ENCODE peak calls at places on chromosomes 5 and 9, in six cellular contexts. V, Q, Y, N, S and U are unnamed samples.
A peak's percentile ranks its signal among the peaks of the same experiment; 100 is the strongest.

GRCh38 chr5:101590384-101590783 is 687.3 kb upstream of the ST8SIA4 start:
- DNase-seq in Y (no peak), V (no peak), Q (no peak), N (no peak), S (no peak), U (no peak)

GRCh38 chr9:115046786-115047185 is 71.2 kb downstream of the TNC start:
- DNase-seq in Q (no peak), V (peak; percentile 77), Y (no peak), N (no peak), S (peak; percentile 18), U (no peak)

GRCh38 chr5:76715734-76716455 is at the start of gene F2R:
- DNase-seq in S (peak; percentile 87), Q (peak; percentile 74), V (peak; percentile 70), Y (peak; percentile 83), N (peak; percentile 80), U (peak; percentile 46)

GRCh38 chr5:127595484-127596368 is 53.2 kb upstream of the CTXN3 start:
- DNase-seq in Q (no peak), N (no peak), Y (no peak), V (no peak), S (no peak), U (no peak)

GRCh38 chr5:178540526-178540925 is 49.7 kb downstream of the COL23A1 start:
- DNase-seq in N (no peak), V (no peak), Q (no peak), S (no peak), Y (no peak), U (no peak)

GRCh38 chr5:135100431-135100830 is 66.4 kb upstream of the PITX1 start:
- DNase-seq in N (no peak), Y (no peak), S (no peak), Q (no peak), V (no peak), U (no peak)

GRCh38 chr5:141814064-141814982 is 63.9 kb downstream of the PCDH1 start:
- DNase-seq in S (peak; percentile 12), Q (peak; percentile 64), V (no peak), N (peak; percentile 95), Y (peak; percentile 89), U (peak; percentile 69)

GRCh38 chr5:58135571-58136335 is 324.1 kb downstream of the PLK2 start:
- DNase-seq in N (no peak), Y (no peak), S (peak; percentile 22), V (peak; percentile 83), Q (no peak), U (no peak)

GRCh38 chr5:132466453-132467291 is 23.9 kb downstream of the IRF1 start:
- DNase-seq in Q (no peak), N (no peak), Y (no peak), V (peak; percentile 17), S (peak; percentile 80), U (no peak)

GRCh38 chr9:126612813-126613641 is 701 bp upstream of the LMX1B start:
- DNase-seq in Y (peak; percentile 52), Q (no peak), N (peak; percentile 84), S (no peak), V (no peak), U (no peak)

GRCh38 chr9:3526166-3526902 is 533 bp upstream of the RFX3 start:
- DNase-seq in Q (peak; percentile 87), N (peak; percentile 88), V (peak; percentile 79), Y (peak; percentile 79), S (peak; percentile 94), U (peak; percentile 89)

GRCh38 chr9:13427587-13427986 is 148.1 kb upstream of the MPDZ start:
- DNase-seq in S (peak; percentile 54), Y (no peak), N (no peak), Q (peak; percentile 53), V (peak; percentile 50), U (peak; percentile 4)

GRCh38 chr5:100790170-100790665 is 112.9 kb downstream of the ST8SIA4 start:
- DNase-seq in Q (peak; percentile 38), S (no peak), Y (peak; percentile 49), N (peak; percentile 55), V (no peak), U (peak; percentile 74)

GRCh38 chr9:129490583-129491485 is 130.1 kb downstream of the C9orf50 start:
- DNase-seq in Q (no peak), Y (no peak), S (peak; percentile 43), N (no peak), V (no peak), U (no peak)

GRCh38 chr9:129491486-129491855 is 129.4 kb downstream of the C9orf50 start:
- DNase-seq in V (no peak), S (no peak), Y (no peak), N (no peak), Q (no peak), U (no peak)

GRCh38 chr9:129487307-129487657 is 133.6 kb downstream of the C9orf50 start:
- DNase-seq in V (no peak), Q (no peak), Y (no peak), N (no peak), S (peak; percentile 25), U (no peak)

GRCh38 chr9:129487658-129488483 is 133.0 kb downstream of the C9orf50 start:
- DNase-seq in Q (no peak), S (peak; percentile 81), Y (no peak), V (peak; percentile 65), N (no peak), U (no peak)

DNA sequence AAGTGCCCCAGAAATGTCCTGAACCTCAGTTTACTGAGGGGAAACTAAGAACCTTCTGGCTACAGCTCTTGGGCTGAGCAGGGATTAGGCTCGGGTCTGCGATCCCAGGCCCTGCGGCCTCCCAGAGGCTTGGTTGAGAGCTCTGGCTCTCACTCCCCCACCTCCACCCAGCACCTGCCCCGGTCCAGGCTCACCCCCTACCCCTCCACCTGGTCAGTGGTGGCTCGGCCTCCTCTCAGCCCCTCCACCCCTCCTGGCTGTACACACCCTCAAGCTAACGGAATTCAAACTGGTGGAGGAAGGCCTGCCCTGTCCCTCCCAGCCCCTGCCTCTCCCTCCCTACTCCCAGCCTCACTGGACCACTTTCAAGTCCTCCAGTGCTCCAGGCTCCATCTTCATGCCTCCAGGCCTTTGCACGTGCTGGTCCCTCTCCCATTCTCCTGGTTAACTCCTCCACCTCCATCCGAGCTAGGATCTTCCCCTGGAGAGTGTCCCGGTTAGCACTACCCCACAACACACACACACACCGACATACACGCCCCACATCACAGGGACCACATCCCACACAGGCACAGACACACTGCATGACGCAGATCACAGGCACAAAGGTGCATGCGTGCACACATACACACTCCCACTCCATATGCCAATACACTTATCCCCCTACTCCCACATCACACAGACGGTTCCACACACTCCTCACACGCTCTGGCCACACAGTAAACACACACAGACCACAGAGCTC is 130.9 kb downstream of the C9orf50 start:
- DNase-seq in Q (no peak), V (peak; percentile 45), Y (no peak), S (peak; percentile 39), N (no peak), U (no peak)
- H2AK5ac ChIP-seq in Q (peak overlapping the region; percentile 90), V (peak overlapping the region; percentile 100), Y (no peak overlapping the region), S (peak overlapping the region; percentile 95), N (peak overlapping the region; percentile 76), U (peak overlapping the region; percentile 44)

GRCh38 chr5:1415059-1415425 is 30.2 kb downstream of the SLC6A3 start:
- DNase-seq in V (no peak), N (no peak), Q (no peak), S (no peak), Y (no peak), U (no peak)

GRCh38 chr5:1418238-1418920 is 26.9 kb downstream of the SLC6A3 start:
- DNase-seq in Y (no peak), N (no peak), Q (no peak), S (no peak), V (no peak), U (no peak)

GRCh38 chr5:1415626-1416360 is 29.4 kb downstream of the SLC6A3 start:
- DNase-seq in Q (no peak), S (no peak), V (no peak), N (no peak), Y (no peak), U (no peak)

GRCh38 chr5:1417586-1418225 is 27.5 kb downstream of the SLC6A3 start:
- DNase-seq in V (no peak), Q (no peak), Y (no peak), S (no peak), N (no peak), U (no peak)

GRCh38 chr5:1416856-1417469 is 28.3 kb downstream of the SLC6A3 start:
- DNase-seq in S (no peak), Y (no peak), N (no peak), Q (no peak), V (no peak), U (no peak)
- H4K91ac ChIP-seq in S (no peak overlapping the region), Y (no peak overlapping the region), N (no peak overlapping the region), Q (no peak overlapping the region), V (no peak overlapping the region), U (no peak overlapping the region)

GRCh38 chr5:31952034-31952433 is 222.1 kb downstream of the GOLPH3 start:
- DNase-seq in N (no peak), V (no peak), Q (no peak), Y (no peak), S (no peak), U (no peak)

GRCh38 chr5:31962928-31963327 is 211.2 kb downstream of the GOLPH3 start:
- DNase-seq in Y (no peak), V (no peak), S (no peak), N (no peak), Q (no peak), U (peak; percentile 91)

GRCh38 chr5:31954091-31954490 is 220.0 kb downstream of the GOLPH3 start:
- DNase-seq in V (no peak), Y (no peak), Q (no peak), N (no peak), S (no peak), U (no peak)

GRCh38 chr5:31962321-31962720 is 211.8 kb downstream of the GOLPH3 start:
- DNase-seq in V (no peak), Q (no peak), Y (no peak), N (no peak), S (no peak), U (no peak)

DNA sequence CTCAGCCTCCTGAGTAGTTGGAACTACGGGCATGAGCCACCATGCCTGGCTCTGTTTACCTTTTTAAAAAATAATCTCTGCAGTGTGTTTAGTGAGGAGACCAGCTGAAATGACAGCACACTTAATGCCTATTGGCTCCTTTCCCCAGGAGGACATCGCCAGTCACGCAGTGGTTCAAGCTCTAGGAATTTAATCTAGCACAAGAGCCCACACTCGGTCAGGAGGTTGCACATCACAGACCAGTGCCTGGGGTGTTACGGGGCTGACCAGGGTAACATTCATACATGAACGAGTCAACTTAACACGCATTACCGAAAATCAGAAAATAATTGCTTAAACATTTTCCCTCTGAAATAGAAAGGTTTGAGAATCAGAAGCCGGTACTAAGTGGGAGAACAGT is 217.0 kb downstream of the GOLPH3 start:
- DNase-seq in V (no peak), Q (no peak), N (no peak), S (no peak), Y (no peak), U (peak; percentile 83)
- H3K18ac ChIP-seq in V (no peak overlapping the region), Q (no peak overlapping the region), N (peak overlapping the region; percentile 11), S (no peak overlapping the region), Y (no peak overlapping the region), U (no peak overlapping the region)

GRCh38 chr9:134601764-134602163 is 39.8 kb upstream of the COL5A1 start:
- DNase-seq in Q (no peak), V (peak; percentile 67), S (peak; percentile 83), Y (no peak), N (no peak), U (no peak)
- H2AK5ac ChIP-seq in Q (no peak overlapping the region), V (peak overlapping the region; percentile 80), S (peak overlapping the region; percentile 58), Y (no peak overlapping the region), N (no peak overlapping the region), U (peak overlapping the region; percentile 82)

DNA sequence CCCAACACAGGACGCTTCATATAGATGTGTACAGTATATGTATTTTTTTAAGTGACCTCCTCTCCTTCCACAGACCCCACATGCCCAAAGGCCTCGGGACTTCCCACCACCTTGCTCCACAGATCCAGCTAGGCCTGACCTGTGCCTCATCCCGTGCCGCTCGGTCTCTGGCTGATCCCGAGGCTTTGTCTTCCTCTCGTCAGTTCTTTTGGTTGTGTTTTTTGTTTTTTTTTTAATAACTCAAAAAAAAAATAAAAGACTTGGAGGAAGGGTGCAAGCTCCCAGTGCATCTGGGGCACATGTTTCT is 12.7 kb downstream of the CD74 start:
- DNase-seq in N (no peak), Y (no peak), V (no peak), S (no peak), Q (no peak), U (no peak)
- H4K91ac ChIP-seq in N (no peak overlapping the region), Y (no peak overlapping the region), V (peak overlapping the region; percentile 32), S (no peak overlapping the region), Q (no peak overlapping the region), U (no peak overlapping the region)